ENCODE peak calls at places on chromosomes 4 and X, in five cellular contexts. P is NAMALWA, O is GOT3, M is mesothelial cell of epicardium, S is HFF-Myc. G is an unnamed sample.

GRCh38 chr4:185587444-185588161 is 52.3 kb upstream of the PDLIM3 start:
- DNase-seq in P (no peak), O (no peak), M (peak), S (no peak), G (no peak)

GRCh38 chr4:97404876-97405523 is 738.3 kb downstream of the STPG2 start:
- DNase-seq in P (no peak), O (no peak), M (no peak), S (no peak), G (no peak)

GRCh38 chr4:168257663-168258235 is 60.8 kb downstream of the DDX60 start:
- DNase-seq in P (peak), O (no peak), M (no peak), S (no peak), G (no peak)

GRCh38 chr4:10302096-10302495 is 155.1 kb downstream of the ZNF518B start:
- DNase-seq in P (no peak), O (no peak), M (no peak), S (no peak), G (no peak)

GRCh38 chrX:55451990-55452824 is at the start of gene MAGEH1:
- DNase-seq in P (peak), O (peak), M (peak), S (peak), G (peak)

GRCh38 chr4:137755033-137755471 is 222.8 kb upstream of the PCDH18 start:
- DNase-seq in P (no peak), O (no peak), M (no peak), S (peak), G (no peak)

GRCh38 chr4:108359936-108360681 is 191.4 kb upstream of the LEF1 start:
- DNase-seq in P (no peak), O (no peak), M (no peak), S (no peak), G (no peak)

GRCh38 chrX:85024044-85024443 is 20.4 kb downstream of the APOOL start:
- DNase-seq in P (no peak), O (no peak), M (no peak), S (no peak), G (no peak)

GRCh38 chr4:154877110-154877760 is 96.2 kb downstream of the RBM46 start:
- DNase-seq in P (no peak), O (no peak), M (no peak), S (peak), G (no peak)

GRCh38 chrX:16931371-16931770 is 15.1 kb upstream of the REPS2 start:
- DNase-seq in P (no peak), O (no peak), M (no peak), S (no peak), G (no peak)

GRCh38 chr4:142548491-142548890 is 297.6 kb downstream of the INPP4B start:
- DNase-seq in P (no peak), O (no peak), M (no peak), S (no peak), G (no peak)

GRCh38 chr4:1244081-1244977 is 4.6 kb downstream of the CTBP1 start:
- DNase-seq in P (no peak), O (no peak), M (peak), S (no peak), G (peak)

GRCh38 chr4:99998062-99998880 is 48.2 kb upstream of the H2AZ1 start:
- DNase-seq in P (peak), O (no peak), M (no peak), S (no peak), G (no peak)

GRCh38 chr4:86481429-86481828 is 112.7 kb upstream of the PTPN13 start:
- DNase-seq in P (no peak), O (no peak), M (no peak), S (no peak), G (no peak)

GRCh38 chr4:173013232-173013932 is 155.2 kb upstream of the GALNT7 start:
- DNase-seq in P (peak), O (no peak), M (peak), S (no peak), G (no peak)

GRCh38 chr4:27239651-27240050 is 379.0 kb downstream of the STIM2 start:
- DNase-seq in P (no peak), O (no peak), M (no peak), S (no peak), G (no peak)

GRCh38 chrX:20382518-20383291 is 116.0 kb upstream of the RPS6KA3 start:
- DNase-seq in P (no peak), O (no peak), M (no peak), S (no peak), G (no peak)

GRCh38 chrX:150683536-150684146 is 9.6 kb upstream of the MTMR1 start:
- DNase-seq in P (peak), O (no peak), M (no peak), S (peak), G (no peak)

GRCh38 chr4:139562839-139563238 is 6.8 kb upstream of the SETD7 start:
- DNase-seq in P (no peak), O (no peak), M (no peak), S (no peak), G (no peak)

GRCh38 chrX:150088042-150088441 is 149.8 kb upstream of the EOLA2 start:
- DNase-seq in P (no peak), O (no peak), M (no peak), S (no peak), G (no peak)

GRCh38 chrX:47233333-47234113 is 714 bp downstream of the USP11 start:
- DNase-seq in P (peak), O (peak), M (peak), S (peak), G (peak)

GRCh38 chr4:15963001-15963451 is at the start of gene FGFBP2:
- DNase-seq in P (peak), O (no peak), M (peak), S (peak), G (peak)

GRCh38 chr4:40525811-40526598 is 103.7 kb downstream of the RBM47 start:
- DNase-seq in P (no peak), O (no peak), M (no peak), S (no peak), G (no peak)

GRCh38 chr4:132513491-132513890 is 635.6 kb upstream of the PCDH10 start:
- DNase-seq in P (no peak), O (no peak), M (no peak), S (no peak), G (no peak)

GRCh38 chrX:146887020-146887419 is 72.5 kb upstream of the CXorf51A start:
- DNase-seq in P (no peak), O (no peak), M (no peak), S (no peak), G (no peak)

GRCh38 chr4:74969507-74970474 is 36.9 kb downstream of the PARM1 start:
- DNase-seq in P (no peak), O (no peak), M (no peak), S (no peak), G (no peak)

GRCh38 chr4:147780137-147780777 is 48.4 kb downstream of the ARHGAP10 start:
- DNase-seq in P (peak), O (no peak), M (no peak), S (no peak), G (peak)

GRCh38 chrX:50107470-50107869 is 93.3 kb downstream of the AKAP4 start:
- DNase-seq in P (no peak), O (no peak), M (no peak), S (no peak), G (no peak)